ENCODE peak calls at places on chromosomes 5 and 9, in four cellular contexts. Y is endothelial cell of umbilical vein, P is GM03348, Z is RCC 7860. C is an unnamed sample.

GRCh38 chr9:32525506-32525905 is 490 bp downstream of the RIGI start:
- DNase-seq in Y (no peak), P (no peak), Z (no peak), C (no peak)

GRCh38 chr5:153404747-153405146 is 85.7 kb upstream of the GRIA1 start:
- DNase-seq in Y (no peak), P (no peak), Z (no peak), C (no peak)

GRCh38 chr5:74107899-74108298 is 481.9 kb downstream of the ARHGEF28 start:
- DNase-seq in Y (no peak), P (no peak), Z (no peak), C (no peak)

GRCh38 chr5:39755452-39755851 is 330.7 kb upstream of the DAB2 start:
- DNase-seq in Y (no peak), P (no peak), Z (no peak), C (no peak)

GRCh38 chr5:7576023-7576715 is 180.2 kb downstream of the ADCY2 start:
- DNase-seq in Y (no peak), P (no peak), Z (no peak), C (no peak)

GRCh38 chr5:136028782-136029742 is at the start of gene TGFBI:
- DNase-seq in Y (peak; percentile 47), P (peak; percentile 92), Z (peak; percentile 74), C (peak; percentile 41)

GRCh38 chr9:121440265-121440664 is 59.4 kb downstream of the GGTA1 start:
- DNase-seq in Y (peak; percentile 33), P (no peak), Z (peak; percentile 19), C (no peak)

GRCh38 chr9:94918038-94918753 is 191.7 kb downstream of the AOPEP start:
- DNase-seq in Y (no peak), P (no peak), Z (no peak), C (peak; percentile 63)

GRCh38 chr9:123296174-123296573 is 27.8 kb upstream of the STRBP start:
- DNase-seq in Y (no peak), P (no peak), Z (no peak), C (no peak)

GRCh38 chr9:8070779-8071444 is 271.3 kb upstream of the DMAC1 start:
- DNase-seq in Y (no peak), P (no peak), Z (no peak), C (no peak)

GRCh38 chr9:115211413-115212204 is 93.7 kb upstream of the TNC start:
- DNase-seq in Y (no peak), P (peak; percentile 45), Z (peak; percentile 75), C (peak; percentile 26)

GRCh38 chr5:146461319-146461718 is 14.2 kb downstream of the TCERG1 start:
- DNase-seq in Y (peak; percentile 90), P (peak; percentile 5), Z (no peak), C (no peak)

GRCh38 chr5:7396169-7397004 is 449 bp downstream of the ADCY2 start:
- DNase-seq in Y (no peak), P (peak; percentile 52), Z (no peak), C (peak; percentile 34)

GRCh38 chr5:98103807-98104206 is 669.7 kb upstream of the RGMB start:
- DNase-seq in Y (no peak), P (no peak), Z (no peak), C (no peak)

GRCh38 chr5:41151562-41151961 is 61.8 kb downstream of the C6 start:
- DNase-seq in Y (no peak), P (no peak), Z (no peak), C (no peak)

GRCh38 chr9:124794902-124795491 is 18.1 kb downstream of the OLFML2A start:
- DNase-seq in Y (no peak), P (no peak), Z (no peak), C (no peak)

GRCh38 chr5:41118177-41118576 is 47.0 kb upstream of the MROH2B start:
- DNase-seq in Y (no peak), P (no peak), Z (no peak), C (no peak)

GRCh38 chr5:150342583-150342982 is 14.9 kb upstream of the TCOF1 start:
- DNase-seq in Y (no peak), P (no peak), Z (no peak), C (no peak)

GRCh38 chr9:137449081-137449844 is 8.1 kb upstream of the ENTPD8 start:
- DNase-seq in Y (no peak), P (no peak), Z (no peak), C (no peak)

GRCh38 chr9:21801683-21802417 is 586 bp upstream of the MTAP start:
- DNase-seq in Y (peak; percentile 9), P (peak; percentile 84), Z (peak; percentile 48), C (peak; percentile 26)

GRCh38 chr9:109166171-109166770 is 778 bp downstream of the FRRS1L start:
- DNase-seq in Y (no peak), P (no peak), Z (no peak), C (no peak)

GRCh38 chr5:62645223-62645622 is 66.6 kb downstream of the LRRC70 start:
- DNase-seq in Y (no peak), P (no peak), Z (no peak), C (no peak)